ENCODE peak calls at places on chromosomes 6 and 20, in four cellular contexts. M is nephron progenitor cell, C is astrocyte, N is right lobe of liver. R is an unnamed sample.

GRCh38 chr6:1286972-1287600 is 24.8 kb upstream of the FOXQ1 start:
- DNase-seq in M (no peak), C (peak), N (no peak), R (peak)

GRCh38 chr20:32356935-32357868 is 929 bp upstream of the ASXL1 start:
- DNase-seq in M (peak), C (peak), N (peak), R (peak)

GRCh38 chr6:26012061-26012460 is 49.5 kb downstream of the TRIM38 start:
- DNase-seq in M (no peak), C (no peak), N (no peak), R (no peak)

GRCh38 chr6:42150254-42150653 is 7.8 kb upstream of the C6orf132 start:
- DNase-seq in M (no peak), C (no peak), N (no peak), R (no peak)

GRCh38 chr20:51930775-51931174 is 128.5 kb upstream of the SALL4 start:
- DNase-seq in M (no peak), C (peak), N (no peak), R (peak)

GRCh38 chr6:4780360-4780812 is 4.2 kb downstream of the CDYL start:
- DNase-seq in M (no peak), C (peak), N (no peak), R (peak)

GRCh38 chr6:170165085-170165484 is 125.8 kb downstream of the DLL1 start:
- DNase-seq in M (no peak), C (no peak), N (no peak), R (no peak)

GRCh38 chr20:14888172-14888571 is 550.8 kb upstream of the FLRT3 start:
- DNase-seq in M (no peak), C (no peak), N (no peak), R (no peak)

GRCh38 chr20:1710484-1710883 is 52.9 kb upstream of the SIRPG start:
- DNase-seq in M (no peak), C (no peak), N (no peak), R (no peak)

GRCh38 chr6:1436334-1437306 is 47.2 kb downstream of the FOXF2 start:
- DNase-seq in M (peak), C (peak), N (no peak), R (peak)

GRCh38 chr6:16544521-16544920 is 216.7 kb downstream of the ATXN1 start:
- DNase-seq in M (no peak), C (no peak), N (no peak), R (no peak)

GRCh38 chr20:33719989-33720709 is at the start of gene PXMP4:
- DNase-seq in M (peak), C (peak), N (peak), R (peak)

GRCh38 chr20:32524871-32525501 is 60.1 kb downstream of the NOL4L start:
- DNase-seq in M (no peak), C (no peak), N (peak), R (no peak)

GRCh38 chr6:36285187-36285612 is 15.3 kb downstream of the PNPLA1 start:
- DNase-seq in M (peak), C (no peak), N (no peak), R (no peak)

GRCh38 chr6:6220718-6221117 is 99.7 kb downstream of the F13A1 start:
- DNase-seq in M (no peak), C (no peak), N (no peak), R (no peak)

GRCh38 chr6:32829495-32829894 is 9.0 kb downstream of the TAP2 start:
- DNase-seq in M (no peak), C (no peak), N (no peak), R (no peak)

GRCh38 chr6:114747995-114748625 is 405.3 kb upstream of the HS3ST5 start:
- DNase-seq in M (peak), C (peak), N (no peak), R (peak)

GRCh38 chr20:1322511-1323245 is 6.3 kb downstream of the SDCBP2 start:
- DNase-seq in M (no peak), C (peak), N (no peak), R (peak)

GRCh38 chr6:43247115-43247999 is 4.1 kb downstream of the TTBK1 start:
- DNase-seq in M (peak), C (no peak), N (peak), R (peak)

GRCh38 chr6:118705799-118706481 is 54.5 kb upstream of the CEP85L start:
- DNase-seq in M (no peak), C (peak), N (no peak), R (peak)

GRCh38 chr6:84508981-84509380 is 255.4 kb downstream of the TBX18 start:
- DNase-seq in M (no peak), C (peak), N (no peak), R (peak)

GRCh38 chr6:30955367-30956042 is 14.7 kb downstream of the MUCL3 start:
- DNase-seq in M (peak), C (peak), N (peak), R (peak)

GRCh38 chr6:161564951-161565350 is 291.1 kb upstream of the AGPAT4 start:
- DNase-seq in M (no peak), C (no peak), N (no peak), R (no peak)

GRCh38 chr6:25486580-25486979 is 165.4 kb upstream of the SCGN start:
- DNase-seq in M (no peak), C (no peak), N (no peak), R (no peak)

GRCh38 chr6:30060634-30060981 is 457 bp upstream of the POLR1H start:
- DNase-seq in M (peak), C (peak), N (peak), R (peak)

GRCh38 chr6:147127587-147127986 is 76.6 kb upstream of the STXBP5 start:
- DNase-seq in M (no peak), C (peak), N (no peak), R (peak)

GRCh38 chr6:36888654-36889481 is 3.1 kb downstream of the C6orf89 start:
- DNase-seq in M (no peak), C (no peak), N (no peak), R (no peak)

GRCh38 chr20:46260936-46261454 is 47.3 kb downstream of the CDH22 start:
- DNase-seq in M (no peak), C (no peak), N (no peak), R (no peak)

GRCh38 chr20:20711413-20711812 is 1.0 kb downstream of the RALGAPA2 start:
- DNase-seq in M (no peak), C (no peak), N (no peak), R (no peak)

GRCh38 chr20:1390552-1391403 is 2.1 kb downstream of the FKBP1A start:
- DNase-seq in M (no peak), C (no peak), N (no peak), R (no peak)

GRCh38 chr6:97669191-97669651 is 386.2 kb upstream of the MMS22L start:
- DNase-seq in M (peak), C (peak), N (no peak), R (no peak)

GRCh38 chr6:52089758-52090348 is 2.4 kb upstream of the PKHD1 start:
- DNase-seq in M (no peak), C (no peak), N (peak), R (no peak)

DNA sequence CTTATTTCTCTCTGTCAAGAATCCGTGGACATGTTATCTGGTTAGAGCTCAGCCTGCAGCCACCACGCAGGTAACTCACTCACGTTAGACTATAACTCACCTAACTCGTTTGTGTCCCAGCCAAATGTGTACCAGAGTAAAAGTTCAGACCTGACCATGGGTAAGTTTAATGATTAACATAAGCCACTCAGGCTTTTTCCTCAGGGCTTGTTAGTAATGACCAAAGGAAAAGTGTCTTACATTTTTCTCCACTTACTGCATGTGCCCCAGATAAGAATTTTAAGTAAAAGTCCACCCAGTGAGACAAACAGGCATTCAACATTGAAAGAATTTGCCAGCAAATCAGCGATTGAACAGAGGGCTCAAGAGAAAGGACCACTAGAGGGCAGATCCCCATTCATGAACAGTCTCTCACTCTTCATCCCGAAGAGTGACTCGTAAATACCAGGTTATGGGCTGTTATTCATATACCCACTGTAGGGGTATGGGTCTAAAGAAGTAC is at the start of gene PKHD1:
- DNase-seq in M (no peak), C (no peak), N (no peak), R (peak)
- TF ChIP-seq CTCF in M (peak), C (no peak), N (peak), R (no peak)

DNA sequence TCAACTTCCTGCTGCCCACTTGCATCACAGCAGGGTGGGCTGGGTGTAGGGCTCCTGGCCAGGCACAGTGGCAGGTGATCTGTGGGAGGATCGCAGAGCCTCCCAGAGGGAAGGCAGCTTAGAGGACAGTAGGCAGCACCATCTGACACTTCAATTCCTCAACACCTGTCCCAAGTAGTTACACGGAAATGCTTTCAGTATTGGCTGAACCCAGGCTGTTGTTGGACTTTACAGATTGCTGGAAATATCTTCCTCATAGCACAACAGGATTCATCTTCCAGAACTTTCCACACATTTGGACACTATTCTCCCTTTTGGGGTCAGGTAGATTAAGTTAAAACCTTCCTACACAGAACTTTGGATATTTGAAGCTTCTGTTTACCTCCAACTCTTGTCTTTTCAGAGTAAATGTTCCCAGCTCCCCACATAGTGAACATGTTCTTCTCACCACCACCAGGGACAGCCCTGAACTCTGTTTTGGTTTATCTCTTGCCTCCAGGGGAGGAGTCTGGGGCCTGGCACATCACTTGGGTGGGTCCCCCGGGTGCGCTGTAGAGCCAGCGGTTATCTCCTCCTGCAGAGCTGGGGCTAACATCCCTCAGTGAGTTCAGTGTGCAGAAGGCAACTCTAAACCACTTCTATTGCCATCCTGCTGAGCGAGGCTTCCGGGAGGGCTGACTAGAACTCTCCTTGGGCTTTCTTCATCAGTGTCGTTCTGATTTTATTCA is 3.5 kb upstream of the SLC22A2 start:
- DNase-seq in M (no peak), C (no peak), N (no peak), R (peak)
- TF ChIP-seq CTCF in M (peak), C (no peak), N (no peak), R (peak)

DNA sequence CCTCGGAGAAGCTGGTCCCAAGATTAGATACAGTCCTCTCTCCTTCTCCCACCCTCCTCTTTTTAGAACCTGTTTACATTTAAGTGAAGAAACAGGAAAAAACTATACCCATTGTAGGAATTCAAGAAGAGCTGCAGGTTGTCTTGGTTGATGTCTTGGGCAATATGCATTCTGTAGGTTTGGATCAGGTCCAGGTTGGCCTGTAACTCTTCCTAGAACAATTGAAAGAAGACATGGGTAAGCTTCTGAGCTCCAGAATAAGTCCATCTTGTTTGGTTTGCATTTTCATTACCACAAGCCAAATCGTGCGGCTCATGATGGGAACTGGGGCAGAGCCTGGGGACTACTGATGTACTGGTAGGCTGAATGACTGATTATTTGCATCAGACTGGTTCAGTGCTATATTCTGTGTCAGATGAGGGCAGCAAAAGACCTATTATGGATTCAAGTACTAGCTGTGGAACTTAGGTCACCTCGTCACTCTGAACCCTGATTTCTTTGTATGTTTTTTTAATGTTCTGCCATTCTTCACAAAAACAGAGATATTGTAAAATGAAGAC is 20.3 kb upstream of the SLA2 start:
- DNase-seq in M (no peak), C (no peak), N (no peak), R (peak)
- TF ChIP-seq CTCF in M (no peak), C (no peak), N (no peak), R (no peak)

DNA sequence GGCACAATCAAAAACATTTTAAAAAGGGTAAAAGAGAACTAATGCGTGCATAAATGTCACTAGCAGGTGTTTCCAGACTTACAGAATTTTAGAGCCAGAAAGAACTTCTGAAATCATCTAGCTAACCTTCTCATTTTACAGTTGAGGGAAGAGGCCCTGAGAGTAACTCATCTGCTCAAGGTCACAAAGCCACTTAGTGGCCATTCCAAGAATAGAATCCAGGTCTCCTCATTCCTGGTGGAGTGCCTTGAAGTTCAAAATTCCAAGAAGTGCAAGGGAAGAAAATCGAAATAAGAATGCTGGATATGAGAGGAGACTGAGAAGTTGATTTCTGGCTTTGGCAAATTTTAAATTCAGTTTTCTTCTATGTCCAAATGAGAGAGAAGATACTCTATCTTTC is 3.2 kb upstream of the KIAA0408 start:
- DNase-seq in M (no peak), C (no peak), N (no peak), R (no peak)
- TF ChIP-seq CTCF in M (no peak), C (peak), N (no peak), R (no peak)

GRCh38 chr6:166771701-166772100 is 144.7 kb upstream of the RPS6KA2 start:
- DNase-seq in M (no peak), C (no peak), N (no peak), R (no peak)

GRCh38 chr6:166769648-166770047 is 142.6 kb upstream of the RPS6KA2 start:
- DNase-seq in M (no peak), C (no peak), N (no peak), R (no peak)

GRCh38 chr6:166772518-166772917 is 145.5 kb upstream of the RPS6KA2 start:
- DNase-seq in M (no peak), C (no peak), N (no peak), R (no peak)

GRCh38 chr6:166768761-166769160 is 141.7 kb upstream of the RPS6KA2 start:
- DNase-seq in M (no peak), C (no peak), N (no peak), R (no peak)

DNA sequence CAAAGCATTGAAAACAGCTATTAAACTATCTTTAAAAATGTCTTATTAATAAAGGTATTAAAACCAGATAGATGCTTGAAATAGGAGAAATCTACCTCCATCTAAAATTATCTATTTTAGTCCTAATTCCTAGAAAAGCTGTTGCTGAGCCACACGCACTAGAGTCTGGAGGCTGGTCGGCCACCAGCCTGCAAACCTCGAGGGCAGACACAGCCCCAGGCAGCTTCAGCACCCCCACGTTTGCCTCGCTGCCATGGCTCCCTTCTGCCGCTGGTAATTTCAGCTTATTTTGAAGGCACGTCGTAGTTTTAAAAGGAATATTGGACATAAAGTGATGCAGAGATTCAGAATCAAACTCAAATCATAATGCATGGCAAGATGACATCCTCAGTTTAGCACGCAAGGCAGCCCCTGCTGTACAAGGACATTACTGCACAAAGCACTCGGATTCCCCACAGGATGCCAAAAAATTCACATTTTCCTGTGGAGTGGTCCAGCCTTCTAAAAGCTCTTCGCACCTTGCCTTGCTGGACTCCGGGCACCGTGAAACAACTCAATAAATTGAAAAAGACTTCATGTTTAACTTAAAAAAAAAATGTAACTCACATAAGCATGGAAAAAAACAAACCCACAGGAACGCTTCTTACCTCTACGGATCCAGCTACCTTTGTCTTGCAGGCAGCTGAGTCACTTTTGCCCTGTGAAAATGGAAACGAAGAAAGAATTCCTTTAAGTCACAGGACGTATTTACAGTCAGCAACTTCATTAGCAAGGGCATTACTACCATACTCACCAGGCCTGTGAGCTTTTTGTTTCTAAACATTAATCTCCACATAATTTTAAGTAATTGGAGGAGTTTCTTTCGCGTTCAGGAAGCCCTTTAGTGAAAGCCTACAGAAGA is 143.4 kb upstream of the RPS6KA2 start:
- DNase-seq in M (no peak), C (no peak), N (no peak), R (peak)
- TF ChIP-seq CTCF in M (peak), C (peak), N (no peak), R (peak)

GRCh38 chr6:105832358-105832757 is 253.8 kb upstream of the PRDM1 start:
- DNase-seq in M (no peak), C (no peak), N (no peak), R (peak)
- TF ChIP-seq CTCF in M (no peak), C (no peak), N (no peak), R (no peak)

DNA sequence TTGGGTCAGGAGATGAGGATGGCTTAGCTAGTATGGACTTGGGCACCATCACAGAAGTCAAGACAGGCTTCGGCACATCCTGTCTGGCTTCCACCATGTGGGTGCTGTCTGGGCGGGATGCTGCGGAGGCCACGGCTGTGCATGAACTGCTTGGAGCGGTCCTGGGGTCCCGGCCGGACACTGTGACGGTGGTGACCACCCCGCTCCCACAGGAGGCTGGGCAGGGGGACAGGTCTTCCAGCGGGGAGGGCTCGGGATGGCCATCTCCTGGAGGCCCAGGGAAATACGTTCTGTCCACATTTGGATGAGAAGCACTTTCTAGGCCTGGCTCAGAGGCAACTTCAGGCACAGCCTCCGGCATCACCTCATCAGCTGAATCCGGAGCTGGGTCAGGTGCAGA is 32.1 kb upstream of the TCFL5 start:
- DNase-seq in M (no peak), C (no peak), N (peak), R (no peak)
- TF ChIP-seq CTCF in M (no peak), C (no peak), N (no peak), R (no peak)

DNA sequence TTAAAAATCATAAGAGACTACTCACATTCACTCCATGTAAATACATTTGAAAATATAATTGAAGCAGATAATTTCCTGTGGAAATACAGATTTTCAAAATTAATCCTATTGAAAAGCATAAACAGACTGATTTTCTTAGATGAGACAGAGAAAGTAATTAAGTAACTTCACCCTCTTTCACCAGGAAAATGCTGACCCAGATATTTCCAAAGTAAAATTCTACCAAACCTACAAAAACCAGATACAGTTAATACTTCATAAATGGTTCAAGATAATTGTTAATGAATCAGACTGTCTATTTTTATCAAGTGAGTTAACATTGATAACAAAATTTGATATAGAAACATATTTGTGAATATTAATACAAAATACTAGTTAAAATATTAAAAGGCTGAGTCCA is 233.5 kb upstream of the KHDRBS2 start:
- DNase-seq in M (no peak), C (no peak), N (no peak), R (no peak)
- TF ChIP-seq CTCF in M (no peak), C (no peak), N (no peak), R (no peak)

R was measured in cardiac fibroblast.